ENCODE peak calls at places on chromosomes 4 and X, in seven cellular contexts. K is mucosa of descending colon, T is cardiac fibroblast, D is dorsolateral prefrontal cortex, A is HFF-Myc, R is tibial artery, L is WTC11. F is an unnamed sample.

GRCh38 chrX:29155286-29155685 is 568.0 kb downstream of the IL1RAPL1 start:
- DNase-seq in K (no peak), T (no peak), D (no peak), A (no peak), R (no peak), L (no peak), F (no peak)

GRCh38 chrX:134416106-134416505 is 43.9 kb upstream of the HPRT1 start:
- DNase-seq in K (no peak), T (no peak), D (no peak), A (no peak), R (no peak), L (no peak), F (no peak)

GRCh38 chr4:32226201-32226600 is 1506.0 kb downstream of the PCDH7 start:
- DNase-seq in K (no peak), T (peak), D (no peak), A (no peak), R (no peak), L (no peak), F (peak)

GRCh38 chr4:55437823-55438222 is 42.1 kb downstream of the TMEM165 start:
- DNase-seq in K (no peak), T (no peak), D (no peak), A (no peak), R (no peak), L (no peak), F (no peak)

GRCh38 chrX:74923942-74924448 is 1.3 kb downstream of the NEXMIF start:
- DNase-seq in K (peak), T (no peak), D (peak), A (no peak), R (peak), L (peak), F (no peak)

GRCh38 chrX:77061022-77061421 is 386.2 kb upstream of the FGF16 start:
- DNase-seq in K (no peak), T (no peak), D (no peak), A (no peak), R (no peak), L (no peak), F (no peak)

GRCh38 chrX:9291666-9292065 is 173.2 kb upstream of the TBL1X start:
- DNase-seq in K (no peak), T (no peak), D (no peak), A (no peak), R (no peak), L (peak), F (no peak)

GRCh38 chr4:128776794-128777216 is 32.7 kb upstream of the JADE1 start:
- DNase-seq in K (no peak), T (peak), D (no peak), A (peak), R (peak), L (no peak), F (peak)

GRCh38 chrX:17719651-17720050 is 17.6 kb upstream of the SCML1 start:
- DNase-seq in K (no peak), T (no peak), D (no peak), A (no peak), R (no peak), L (no peak), F (no peak)

GRCh38 chr4:48680848-48681568 is 99.1 kb downstream of the FRYL start:
- DNase-seq in K (no peak), T (no peak), D (no peak), A (no peak), R (no peak), L (no peak), F (no peak)

GRCh38 chr4:86679441-86679840 is 85.3 kb downstream of the PTPN13 start:
- DNase-seq in K (no peak), T (no peak), D (no peak), A (no peak), R (no peak), L (no peak), F (no peak)

GRCh38 chr4:86482851-86483490 is 111.1 kb upstream of the PTPN13 start:
- DNase-seq in K (no peak), T (peak), D (no peak), A (no peak), R (no peak), L (peak), F (no peak)

GRCh38 chr4:28287837-28288236 is 1427.2 kb downstream of the STIM2 start:
- DNase-seq in K (no peak), T (peak), D (no peak), A (peak), R (no peak), L (no peak), F (peak)

GRCh38 chr4:74374561-74375327 is 9.8 kb downstream of the EREG start:
- DNase-seq in K (peak), T (peak), D (no peak), A (peak), R (no peak), L (no peak), F (peak)

GRCh38 chrX:50813843-50814661 is at the start of gene SHROOM4:
- DNase-seq in K (peak), T (peak), D (peak), A (no peak), R (peak), L (peak), F (peak)

GRCh38 chr4:99808260-99808857 is 8.3 kb upstream of the DAPP1 start:
- DNase-seq in K (no peak), T (peak), D (peak), A (no peak), R (no peak), L (peak), F (no peak)

GRCh38 chrX:93420090-93420489 is 253.3 kb downstream of the NAP1L3 start:
- DNase-seq in K (no peak), T (no peak), D (no peak), A (no peak), R (no peak), L (no peak), F (no peak)

GRCh38 chr4:144582975-144583374 is 63.0 kb upstream of the HHIP start:
- DNase-seq in K (no peak), T (no peak), D (no peak), A (no peak), R (no peak), L (no peak), F (no peak)

GRCh38 chrX:20016618-20016945 is 25.7 kb upstream of the BCLAF3 start:
- DNase-seq in K (no peak), T (no peak), D (no peak), A (no peak), R (no peak), L (no peak), F (no peak)

GRCh38 chrX:122188751-122189150 is 995.3 kb upstream of the GRIA3 start:
- DNase-seq in K (no peak), T (no peak), D (no peak), A (no peak), R (no peak), L (no peak), F (no peak)

GRCh38 chrX:150623583-150623982 is 55.2 kb downstream of the MTM1 start:
- DNase-seq in K (no peak), T (no peak), D (no peak), A (no peak), R (no peak), L (no peak), F (no peak)

GRCh38 chr4:76987153-76987562 is 37.6 kb downstream of the SEPTIN11 start:
- DNase-seq in K (no peak), T (peak), D (no peak), A (peak), R (no peak), L (peak), F (no peak)

DNA sequence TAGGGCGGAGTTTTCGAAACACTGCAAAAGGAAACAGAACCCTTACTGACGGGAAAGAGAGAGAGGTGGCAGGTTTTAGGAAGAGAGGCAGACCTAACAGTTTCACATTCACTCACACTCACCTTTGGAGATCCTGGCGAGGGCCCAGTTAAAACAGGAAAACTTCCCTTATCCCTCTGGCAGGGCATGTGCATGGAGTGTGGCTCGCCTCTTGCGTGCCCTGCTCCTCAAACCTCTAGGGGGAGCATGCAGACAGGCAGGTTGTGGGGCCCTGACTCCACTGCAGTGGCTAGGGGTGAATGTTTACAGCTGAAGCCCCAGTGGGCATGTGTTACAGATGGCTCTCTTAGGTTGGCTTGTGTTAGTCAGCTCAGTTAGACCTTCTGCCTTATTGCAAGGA is 451.5 kb downstream of the UBE2NL start:
- DNase-seq in K (no peak), T (no peak), D (no peak), A (no peak), R (no peak), L (no peak), F (no peak)
- TF ChIP-seq CTCF in K (no peak), T (no peak), D (no peak), A (no peak), R (no peak), L (no peak), F (no peak)

GRCh38 chr4:2537011-2537830 is 774 bp downstream of the FAM193A start:
- DNase-seq in K (peak), T (peak), D (peak), A (no peak), R (peak), L (peak), F (no peak)

GRCh38 chr4:2536193-2537010 is at the start of gene FAM193A:
- DNase-seq in K (peak), T (peak), D (peak), A (peak), R (peak), L (peak), F (peak)

GRCh38 chr4:2534904-2535385 is 1.5 kb upstream of the FAM193A start:
- DNase-seq in K (no peak), T (no peak), D (no peak), A (no peak), R (no peak), L (no peak), F (no peak)

DNA sequence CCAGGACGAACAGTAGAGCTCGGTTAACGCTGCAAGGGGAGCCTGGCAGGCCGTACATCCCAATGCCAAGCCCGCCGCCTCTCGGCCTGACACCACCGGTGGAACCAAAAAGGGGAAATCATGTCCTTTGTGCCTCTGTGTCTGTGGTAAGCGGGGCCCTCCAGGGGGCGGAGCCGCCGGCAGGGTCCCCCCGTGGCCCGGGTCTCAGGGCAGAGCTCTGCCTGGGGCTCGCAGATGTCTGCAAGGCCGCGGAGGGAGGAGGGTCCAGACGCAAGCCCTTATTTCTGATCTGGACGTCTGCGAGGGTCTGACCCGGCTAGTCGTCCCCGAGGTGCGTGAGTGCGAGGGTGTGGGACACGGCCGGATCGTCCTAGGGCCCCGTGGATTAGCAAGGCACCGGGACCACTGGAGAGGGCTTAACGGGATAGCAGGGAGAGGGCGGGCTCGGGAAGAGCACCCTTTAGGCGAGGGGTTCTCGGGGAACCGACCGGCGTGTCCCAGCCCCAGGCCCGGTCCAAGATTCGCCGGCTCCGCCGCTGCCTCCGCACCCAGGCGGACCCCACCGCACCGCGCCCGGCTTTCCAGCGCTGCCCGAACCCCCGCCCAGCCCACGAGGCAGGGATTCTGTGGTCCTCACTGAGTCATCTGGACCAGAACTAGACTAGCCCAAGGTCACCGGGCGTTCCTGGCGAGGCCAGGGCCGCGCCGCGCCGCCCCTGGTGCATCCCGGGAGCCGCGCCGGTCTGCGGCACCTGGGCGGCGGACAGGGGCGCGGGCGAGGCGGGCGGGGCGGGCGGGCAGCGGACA is 858 bp upstream of the FAM193A start:
- DNase-seq in K (peak), T (peak), D (peak), A (no peak), R (peak), L (peak), F (no peak)
- TF ChIP-seq CTCF in K (no peak), T (no peak), D (no peak), A (peak), R (no peak), L (no peak), F (peak)

GRCh38 chr4:134470544-134470943 is 269.0 kb upstream of the PABPC4L start:
- DNase-seq in K (no peak), T (peak), D (no peak), A (peak), R (no peak), L (peak), F (no peak)

GRCh38 chr4:134463771-134464170 is 262.2 kb upstream of the PABPC4L start:
- DNase-seq in K (no peak), T (no peak), D (no peak), A (no peak), R (no peak), L (no peak), F (no peak)

DNA sequence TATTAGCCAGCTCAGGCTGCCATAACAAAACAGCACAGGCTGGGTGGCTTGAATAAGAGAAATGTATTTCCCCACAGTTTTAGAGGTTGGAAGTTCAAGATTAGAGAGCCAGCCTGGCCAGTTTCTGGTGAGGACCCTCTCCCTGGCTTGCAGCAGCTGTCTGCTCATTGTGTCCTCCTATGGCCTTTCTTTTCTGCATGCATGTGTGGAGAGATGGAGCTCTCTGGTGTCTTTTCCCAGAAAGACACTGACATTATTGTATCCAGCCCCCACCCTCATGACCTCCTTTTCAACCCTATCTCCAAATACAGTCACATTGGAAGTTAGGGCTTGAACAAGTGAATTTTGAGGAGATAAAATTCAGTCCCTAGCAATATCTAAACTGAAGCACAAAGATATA is 263.8 kb upstream of the PABPC4L start:
- DNase-seq in K (no peak), T (no peak), D (no peak), A (no peak), R (no peak), L (no peak), F (no peak)
- TF ChIP-seq CTCF in K (no peak), T (no peak), D (no peak), A (no peak), R (no peak), L (no peak), F (no peak)

DNA sequence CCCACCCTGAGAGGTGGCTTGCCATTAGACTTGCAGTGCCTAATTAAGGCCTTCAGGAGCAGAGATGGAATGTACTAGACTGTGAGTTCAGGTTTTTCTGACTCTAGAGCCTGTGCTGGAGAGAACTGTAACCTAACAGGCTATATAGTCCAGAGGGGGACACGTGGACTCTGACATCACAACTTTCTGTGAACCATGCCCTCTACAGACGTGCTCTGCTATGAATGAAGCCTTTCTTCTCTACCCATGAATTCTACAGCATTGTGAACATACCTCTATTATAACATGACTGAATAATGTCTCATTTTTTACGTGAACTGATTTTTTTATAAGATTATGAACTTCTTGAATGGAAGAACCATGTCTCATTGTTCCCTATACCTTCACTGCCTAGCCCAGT is 68.8 kb downstream of the EVC2 start:
- DNase-seq in K (no peak), T (no peak), D (no peak), A (no peak), R (no peak), L (no peak), F (no peak)
- TF ChIP-seq CTCF in K (no peak), T (no peak), D (no peak), A (no peak), R (no peak), L (no peak), F (no peak)

DNA sequence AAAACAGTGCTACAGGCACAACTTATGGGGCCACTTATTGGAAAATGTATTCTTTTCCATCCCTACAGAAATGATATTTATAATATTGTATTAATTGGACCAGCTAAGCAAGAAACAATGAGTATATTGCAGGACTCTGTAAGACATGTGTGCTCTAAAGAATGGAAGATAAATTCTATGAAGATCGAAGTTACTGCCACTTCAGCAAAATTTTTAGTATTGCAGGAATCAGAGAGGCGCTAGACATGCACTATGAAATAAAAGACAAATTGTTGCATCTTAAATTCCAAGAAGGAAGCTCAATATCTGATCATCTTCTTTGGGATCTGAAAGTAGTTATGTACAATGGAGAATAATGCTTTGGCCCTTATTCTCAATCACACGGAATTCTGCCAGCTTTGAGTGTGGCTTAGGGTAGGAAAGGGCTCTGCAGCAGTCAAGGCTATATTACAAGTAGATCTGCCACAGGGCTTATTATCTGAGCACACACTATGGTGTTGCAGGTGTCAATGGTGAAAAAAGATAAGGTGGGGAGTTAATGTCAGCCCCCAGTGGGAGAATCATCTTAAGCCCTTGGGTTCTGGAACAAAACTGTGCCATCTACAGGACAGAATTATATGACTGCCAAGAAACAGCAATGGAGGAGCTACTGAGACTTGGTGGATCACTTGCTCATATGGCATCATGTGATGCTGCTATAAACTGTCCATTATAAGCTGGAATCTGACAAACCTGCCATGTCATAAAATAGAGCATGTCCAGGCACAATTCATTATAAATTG is 334.0 kb upstream of the NDST3 start:
- DNase-seq in K (no peak), T (no peak), D (no peak), A (no peak), R (no peak), L (no peak), F (no peak)
- TF ChIP-seq CTCF in K (no peak), T (no peak), D (no peak), A (no peak), R (no peak), L (no peak), F (peak)

DNA sequence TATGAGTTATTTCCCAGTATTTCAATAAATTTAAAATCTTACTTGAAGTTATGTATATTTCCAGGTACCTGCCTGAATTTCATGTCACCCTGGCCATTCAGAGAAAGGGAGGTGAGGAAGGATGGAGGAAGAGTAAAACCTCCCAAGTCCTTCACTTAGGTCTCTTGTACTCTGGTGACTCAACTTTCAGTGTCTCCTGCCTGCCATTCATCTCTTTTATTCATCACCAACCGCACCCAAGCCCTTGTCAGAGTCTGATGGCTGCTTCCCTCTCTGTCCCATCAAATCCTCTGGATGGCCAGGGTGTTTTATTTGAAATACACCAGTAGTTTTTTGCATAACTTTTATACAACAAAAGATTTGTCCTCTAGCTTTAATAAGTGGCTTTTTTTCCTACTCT is 17.8 kb downstream of the TMPRSS11E start:
- DNase-seq in K (no peak), T (no peak), D (no peak), A (no peak), R (no peak), L (no peak), F (no peak)
- TF ChIP-seq CTCF in K (no peak), T (no peak), D (no peak), A (no peak), R (no peak), L (no peak), F (no peak)

GRCh38 chrX:431032-431431 is 44.3 kb upstream of the PPP2R3B start:
- DNase-seq in K (no peak), T (no peak), D (no peak), A (no peak), R (no peak), L (no peak), F (no peak)

GRCh38 chrX:425056-425455 is 38.3 kb upstream of the PPP2R3B start:
- DNase-seq in K (peak), T (no peak), D (no peak), A (no peak), R (no peak), L (no peak), F (no peak)

GRCh38 chrX:429266-429825 is 42.6 kb upstream of the PPP2R3B start:
- DNase-seq in K (no peak), T (no peak), D (no peak), A (no peak), R (no peak), L (no peak), F (no peak)

GRCh38 chrX:426881-427280 is 40.2 kb upstream of the PPP2R3B start:
- DNase-seq in K (no peak), T (no peak), D (no peak), A (no peak), R (no peak), L (no peak), F (no peak)

GRCh38 chrX:427812-428725 is 41.4 kb upstream of the PPP2R3B start:
- DNase-seq in K (no peak), T (no peak), D (no peak), A (no peak), R (no peak), L (peak), F (no peak)
- TF ChIP-seq CTCF in K (no peak), T (no peak), D (no peak), A (peak), R (no peak), L (no peak), F (no peak)